ENCODE peak calls at places on chromosomes 13 and 19, in nine cellular contexts. N, H, S, M, E, Y, R, O and B are unnamed samples.

GRCh38 chr13:63481334-63481733 is 2065.7 kb upstream of the PCDH20 start:
- DNase-seq in N (no peak), H (no peak), S (no peak), M (no peak), E (no peak), Y (no peak), R (no peak), O (no peak), B (no peak)

GRCh38 chr13:43804461-43805070 is 17.8 kb upstream of the ENOX1 start:
- DNase-seq in N (no peak), H (no peak), S (peak; percentile 66), M (no peak), E (no peak), Y (no peak), R (peak; percentile 72), O (peak; percentile 80), B (no peak)

GRCh38 chr19:10353793-10354391 is 14.5 kb upstream of the ICAM3 start:
- DNase-seq in N (peak; percentile 60), H (no peak), S (no peak), M (no peak), E (peak; percentile 85), Y (no peak), R (peak; percentile 37), O (no peak), B (no peak)

GRCh38 chr19:6125571-6125989 is 9.9 kb upstream of the ACSBG2 start:
- DNase-seq in N (no peak), H (no peak), S (peak; percentile 56), M (no peak), E (no peak), Y (no peak), R (peak; percentile 84), O (peak; percentile 77), B (no peak)

GRCh38 chr13:20825476-20825875 is 51.7 kb upstream of the EEF1AKMT1 start:
- DNase-seq in N (no peak), H (no peak), S (no peak), M (no peak), E (no peak), Y (no peak), R (no peak), O (no peak), B (no peak)

GRCh38 chr19:4066682-4067395 is at the start of gene ZBTB7A:
- DNase-seq in N (no peak), H (peak; percentile 92), S (peak; percentile 66), M (peak; percentile 73), E (peak; percentile 91), Y (no peak), R (peak; percentile 74), O (peak; percentile 55), B (no peak)

GRCh38 chr13:33353210-33353609 is 67.7 kb upstream of the STARD13 start:
- DNase-seq in N (no peak), H (no peak), S (no peak), M (no peak), E (peak; percentile 67), Y (no peak), R (no peak), O (no peak), B (no peak)

GRCh38 chr19:49431330-49431749 is 6.2 kb downstream of the GFY start:
- DNase-seq in N (no peak), H (no peak), S (no peak), M (no peak), E (no peak), Y (no peak), R (no peak), O (no peak), B (no peak)

GRCh38 chr19:56678205-56678604 is 6.6 kb upstream of the ZNF835 start:
- DNase-seq in N (no peak), H (no peak), S (no peak), M (no peak), E (no peak), Y (no peak), R (no peak), O (no peak), B (peak; percentile 77)

GRCh38 chr19:843180-843835 is 2.5 kb downstream of the PRTN3 start:
- DNase-seq in N (no peak), H (peak; percentile 68), S (no peak), M (no peak), E (no peak), Y (no peak), R (peak; percentile 28), O (no peak), B (peak; percentile 83)

GRCh38 chr19:55647732-55648656 is at the start of gene CCDC106:
- DNase-seq in N (peak; percentile 50), H (no peak), S (peak; percentile 75), M (no peak), E (peak; percentile 86), Y (no peak), R (peak; percentile 65), O (no peak), B (no peak)

GRCh38 chr13:60654405-60654804 is 257.4 kb downstream of the TDRD3 start:
- DNase-seq in N (no peak), H (no peak), S (no peak), M (no peak), E (no peak), Y (no peak), R (peak; percentile 64), O (peak; percentile 53), B (no peak)
- TF ChIP-seq CTCF in N (peak; percentile 52), H (no peak), S (no peak), M (peak; percentile 39), E (no peak), Y (peak; percentile 82), R (peak; percentile 90), O (peak; percentile 81), B (peak; percentile 62)

GRCh38 chr19:14073232-14073924 is 792 bp downstream of the MISP3 start:
- DNase-seq in N (peak; percentile 64), H (no peak), S (peak; percentile 78), M (no peak), E (peak; percentile 89), Y (no peak), R (peak; percentile 87), O (peak; percentile 63), B (peak; percentile 89)
- TF ChIP-seq CTCF in N (peak; percentile 64), H (peak; percentile 28), S (peak; percentile 7), M (no peak), E (peak; percentile 75), Y (no peak), R (no peak), O (peak; percentile 43), B (peak; percentile 59)

GRCh38 chr13:46401432-46401831 is 14.4 kb upstream of the RUBCNL start:
- DNase-seq in N (no peak), H (no peak), S (no peak), M (no peak), E (no peak), Y (no peak), R (no peak), O (no peak), B (no peak)

GRCh38 chr13:46402178-46402577 is 15.1 kb upstream of the RUBCNL start:
- DNase-seq in N (no peak), H (no peak), S (no peak), M (no peak), E (no peak), Y (no peak), R (no peak), O (no peak), B (no peak)

GRCh38 chr13:46392967-46393366 is 5.9 kb upstream of the RUBCNL start:
- DNase-seq in N (no peak), H (no peak), S (no peak), M (no peak), E (no peak), Y (no peak), R (no peak), O (no peak), B (no peak)

GRCh38 chr13:46396341-46396740 is 9.3 kb upstream of the RUBCNL start:
- DNase-seq in N (no peak), H (no peak), S (no peak), M (no peak), E (no peak), Y (no peak), R (no peak), O (no peak), B (no peak)
- TF ChIP-seq CTCF in N (no peak), H (no peak), S (no peak), M (no peak), E (no peak), Y (no peak), R (no peak), O (no peak), B (no peak)

GRCh38 chr13:73767747-73768315 is 366.4 kb downstream of the KLF12 start:
- DNase-seq in N (no peak), H (no peak), S (no peak), M (no peak), E (no peak), Y (no peak), R (peak; percentile 19), O (peak; percentile 18), B (no peak)
- TF ChIP-seq CTCF in N (peak; percentile 51), H (no peak), S (peak; percentile 25), M (peak; percentile 16), E (peak; percentile 47), Y (peak; percentile 67), R (peak; percentile 47), O (peak; percentile 31), B (peak; percentile 38)

GRCh38 chr13:96673825-96674224 is 320.5 kb downstream of the OXGR1 start:
- DNase-seq in N (no peak), H (no peak), S (no peak), M (no peak), E (no peak), Y (no peak), R (no peak), O (no peak), B (no peak)
- TF ChIP-seq CTCF in N (no peak), H (no peak), S (no peak), M (no peak), E (no peak), Y (no peak), R (no peak), O (no peak), B (no peak)

GRCh38 chr19:46623915-46624502 is 880 bp downstream of the PTGIR start:
- DNase-seq in N (no peak), H (no peak), S (no peak), M (no peak), E (no peak), Y (no peak), R (no peak), O (no peak), B (no peak)

GRCh38 chr19:46620716-46621115 is 4.2 kb downstream of the PTGIR start:
- DNase-seq in N (no peak), H (peak; percentile 90), S (no peak), M (no peak), E (peak; percentile 42), Y (no peak), R (no peak), O (no peak), B (no peak)

GRCh38 chr19:46620267-46620666 is 4.6 kb downstream of the PTGIR start:
- DNase-seq in N (no peak), H (no peak), S (no peak), M (no peak), E (peak; percentile 3), Y (no peak), R (no peak), O (no peak), B (no peak)

GRCh38 chr19:46622118-46622446 is 2.8 kb downstream of the PTGIR start:
- DNase-seq in N (no peak), H (no peak), S (no peak), M (no peak), E (peak; percentile 31), Y (no peak), R (no peak), O (no peak), B (no peak)

GRCh38 chr19:46621191-46622117 is 3.4 kb downstream of the PTGIR start:
- DNase-seq in N (no peak), H (peak; percentile 79), S (no peak), M (no peak), E (peak; percentile 35), Y (no peak), R (no peak), O (no peak), B (no peak)
- TF ChIP-seq CTCF in N (no peak), H (no peak), S (peak; percentile 13), M (no peak), E (no peak), Y (no peak), R (no peak), O (no peak), B (no peak)